ENCODE peak calls at places on chromosomes 5 and 9, in six cellular contexts. H is lung; K is PC-3; F is mesenchymal stem cell; R is mucosa of descending colon; U is CD8-positive, alpha-beta T cell. W is an unnamed sample.

GRCh38 chr9:72065076-72065475 is 4.7 kb upstream of the C9orf57 start:
- DNase-seq in H (no peak), K (peak; percentile 37), F (no peak), R (no peak), U (no peak), W (no peak)

GRCh38 chr5:92769986-92770385 is 811.0 kb downstream of the NR2F1-AS1 start:
- DNase-seq in H (no peak), K (no peak), F (peak; percentile 89), R (no peak), U (no peak), W (no peak)

GRCh38 chr5:55634204-55634785 is 77.8 kb downstream of the SLC38A9 start:
- DNase-seq in H (no peak), K (no peak), F (no peak), R (no peak), U (no peak), W (no peak)

GRCh38 chr5:133331866-133332731 is 280.2 kb downstream of the FSTL4 start:
- DNase-seq in H (no peak), K (no peak), F (no peak), R (no peak), U (no peak), W (no peak)

GRCh38 chr5:126137771-126138474 is 285.3 kb upstream of the GRAMD2B start:
- DNase-seq in H (no peak), K (peak; percentile 25), F (no peak), R (no peak), U (no peak), W (no peak)

GRCh38 chr9:134800791-134801339 is 79.7 kb upstream of the FCN2 start:
- DNase-seq in H (no peak), K (no peak), F (no peak), R (no peak), U (no peak), W (no peak)

GRCh38 chr9:16352791-16353401 is 517.6 kb downstream of the BNC2 start:
- DNase-seq in H (no peak), K (peak; percentile 67), F (peak; percentile 53), R (no peak), U (no peak), W (no peak)

GRCh38 chr5:143064207-143064606 is 294.0 kb downstream of the ARHGAP26 start:
- DNase-seq in H (no peak), K (peak; percentile 35), F (peak; percentile 54), R (no peak), U (no peak), W (no peak)

GRCh38 chr9:99356512-99356971 is 134.5 kb downstream of the SEC61B start:
- DNase-seq in H (peak; percentile 51), K (no peak), F (no peak), R (no peak), U (no peak), W (no peak)

GRCh38 chr5:137310051-137310730 is 188.9 kb downstream of the SPOCK1 start:
- DNase-seq in H (no peak), K (peak; percentile 90), F (peak; percentile 81), R (no peak), U (no peak), W (no peak)

GRCh38 chr9:551986-552930 is 289.2 kb upstream of the DMRT1 start:
- DNase-seq in H (no peak), K (no peak), F (no peak), R (no peak), U (no peak), W (no peak)

GRCh38 chr5:64949331-64949730 is 180.6 kb downstream of the CWC27 start:
- DNase-seq in H (no peak), K (no peak), F (no peak), R (no peak), U (no peak), W (no peak)

GRCh38 chr9:135079676-135080075 is 7.8 kb upstream of the OLFM1 start:
- DNase-seq in H (no peak), K (no peak), F (no peak), R (no peak), U (no peak), W (peak; percentile 21)

GRCh38 chr5:173003360-173003759 is 19.8 kb downstream of the ATP6V0E1 start:
- DNase-seq in H (no peak), K (no peak), F (no peak), R (no peak), U (no peak), W (no peak)
- H3K4me1 ChIP-seq in H (peaks cover 10% of the 10 kb centered on the region), K (no peaks in the 10 kb centered on the region), F (no peaks in the 10 kb centered on the region), R (peaks cover 34% of the 10 kb centered on the region), U (peaks cover 44% of the 10 kb centered on the region), W (peaks cover 8% of the 10 kb centered on the region)

GRCh38 chr5:16866220-16866619 is 69.9 kb downstream of the MYO10 start:
- DNase-seq in H (no peak), K (no peak), F (no peak), R (no peak), U (no peak), W (no peak)
- H3K4me1 ChIP-seq in H (no peaks in the 10 kb centered on the region), K (peaks cover 27% of the 10 kb centered on the region), F (peaks cover 24% of the 10 kb centered on the region), R (peaks cover 24% of the 10 kb centered on the region), U (no peaks in the 10 kb centered on the region), W (peaks cover 1% of the 10 kb centered on the region)

DNA sequence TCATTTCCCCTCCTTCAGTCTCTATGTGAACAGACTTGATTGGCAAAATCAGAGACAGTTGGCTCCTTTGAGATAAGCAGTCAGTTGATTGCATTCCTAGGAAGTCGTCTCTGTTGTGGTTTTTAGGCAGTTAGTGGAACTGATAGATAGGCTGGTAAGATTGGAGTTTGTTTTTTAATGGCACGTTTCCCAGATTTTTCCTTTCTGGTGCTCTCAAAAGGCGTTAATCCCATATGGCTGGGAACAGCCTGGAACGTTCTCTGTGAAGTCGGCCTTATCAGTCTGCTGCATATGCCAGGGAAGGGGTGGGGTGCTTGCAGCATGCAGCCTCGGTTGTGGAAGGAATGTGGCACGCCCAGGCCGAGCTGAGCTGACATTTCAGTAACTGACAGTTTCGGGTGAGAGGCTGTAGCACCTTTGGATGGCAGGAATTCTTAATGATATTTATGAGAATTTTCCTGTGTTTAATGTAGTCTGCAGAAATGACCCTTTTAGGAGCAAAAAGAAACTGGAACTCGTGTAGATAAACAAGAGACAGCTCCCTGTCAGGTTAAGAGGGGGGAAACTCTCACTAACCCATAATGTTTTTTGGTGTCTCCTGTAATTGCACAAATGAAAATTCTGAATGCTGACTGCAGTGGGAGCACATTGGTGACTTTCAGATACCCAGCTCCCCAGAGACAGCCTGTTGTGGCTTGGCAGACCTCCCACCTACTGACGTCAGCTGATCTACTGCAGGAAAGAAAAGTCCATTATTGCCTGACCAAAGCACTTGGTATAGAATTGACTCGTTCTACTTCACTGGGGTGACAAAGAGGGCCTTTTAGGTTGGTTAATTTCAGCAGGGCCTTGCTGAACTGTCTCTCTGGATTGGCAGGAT is 6.3 kb downstream of the SPTAN1 start:
- DNase-seq in H (peak; percentile 77), K (peak; percentile 76), F (peak; percentile 97), R (peak; percentile 82), U (peak; percentile 21), W (peak; percentile 52)
- H3K4me1 ChIP-seq in H (peaks cover 44% of the 10 kb centered on the region), K (peaks cover 55% of the 10 kb centered on the region), F (peaks cover 10% of the 10 kb centered on the region), R (peaks cover 50% of the 10 kb centered on the region), U (peaks cover 56% of the 10 kb centered on the region), W (peaks cover 60% of the 10 kb centered on the region)

DNA sequence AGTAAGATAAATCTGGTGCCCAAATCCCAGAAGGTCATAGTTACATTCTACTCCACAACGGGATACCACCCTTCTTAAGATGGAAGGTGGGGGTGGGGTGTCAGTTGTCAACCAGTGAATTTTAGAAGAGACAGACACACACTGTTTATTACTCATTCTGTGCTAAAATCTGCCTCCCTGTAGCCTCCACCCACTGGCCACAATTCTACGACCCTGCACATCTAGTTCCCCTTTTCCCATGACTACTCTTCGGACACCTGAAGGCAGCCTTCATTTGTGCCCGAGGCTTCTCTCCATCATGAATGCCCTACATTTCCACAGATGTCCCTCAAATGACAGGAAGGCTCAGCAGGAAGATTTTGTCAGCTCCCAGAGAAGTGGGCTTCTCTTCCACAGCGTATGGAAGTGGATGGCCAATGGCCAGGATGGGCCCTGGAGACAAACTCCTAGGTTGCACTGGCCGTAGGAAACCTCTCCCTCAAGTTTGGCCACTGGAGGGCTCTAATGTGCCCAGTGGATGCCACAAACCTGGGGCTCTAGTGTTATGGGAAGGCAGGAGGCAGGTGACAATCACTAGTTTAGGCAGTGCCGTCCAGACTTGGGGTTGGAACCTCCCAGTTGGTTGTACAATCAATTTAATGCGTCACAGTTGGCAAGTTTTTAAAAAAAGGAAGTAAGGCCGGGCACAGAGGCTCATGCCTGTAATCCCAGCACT is 46.6 kb downstream of the PTPN3 start:
- DNase-seq in H (no peak), K (peak; percentile 17), F (no peak), R (no peak), U (no peak), W (no peak)
- H3K4me1 ChIP-seq in H (no peaks in the 10 kb centered on the region), K (peaks cover 6% of the 10 kb centered on the region), F (peaks cover 11% of the 10 kb centered on the region), R (no peaks in the 10 kb centered on the region), U (no peaks in the 10 kb centered on the region), W (no peaks in the 10 kb centered on the region)

W was measured in ascending aorta.